ENCODE peak calls at places on chromosomes 16 and 17, in eight cellular contexts. W is SHP77; E is fibroblast of villous mesenchyme; U is AG08395; O is SJSA1; Z is activated T-helper 1 cell treated with anti-CD3 and anti-CD28 coated beads, Interleukin-12 subunit alpha, Interleukin-12 subunit beta, Interleukin-2, Interleukin-4 antibody, amounts not matched to agents 30 ng/mL and 10 ng/mL and 1 ng/mL, durations not matched to agents 14 hours and 24 hours and 36 hours; P is activated CD4-positive, CD25-positive, alpha-beta regulatory T cell; J is mucosa of gallbladder. I is an unnamed sample.
A peak's percentile ranks its signal among the peaks of the same experiment; 100 is the strongest.

GRCh38 chr16:27448531-27449433 is 46.8 kb downstream of the IL21R start:
- DNase-seq in W (peak; percentile 96), E (no peak), U (no peak), O (no peak), Z (no peak), P (no peak), J (no peak), I (no peak)

GRCh38 chr17:36946726-36947091 is 2.0 kb upstream of the AATF start:
- DNase-seq in W (no peak), E (no peak), U (no peak), O (no peak), Z (no peak), P (no peak), J (no peak), I (no peak)

GRCh38 chr16:27426423-27427408 is 24.7 kb downstream of the IL21R start:
- DNase-seq in W (peak; percentile 91), E (peak; percentile 75), U (peak; percentile 94), O (peak; percentile 13), Z (peak; percentile 72), P (no peak), J (peak; percentile 27), I (peak; percentile 34)

GRCh38 chr16:10929853-10930754 is 12.2 kb downstream of the DEXI start:
- DNase-seq in W (peak; percentile 78), E (no peak), U (no peak), O (no peak), Z (no peak), P (no peak), J (no peak), I (no peak)

GRCh38 chr16:4612977-4613635 is 1.6 kb downstream of the UBALD1 start:
- DNase-seq in W (no peak), E (no peak), U (no peak), O (no peak), Z (no peak), P (no peak), J (no peak), I (no peak)

GRCh38 chr17:44217738-44218343 is 1.6 kb downstream of the UBTF start:
- DNase-seq in W (no peak), E (no peak), U (no peak), O (no peak), Z (no peak), P (no peak), J (no peak), I (no peak)

GRCh38 chr17:13869301-13869700 is 200.0 kb upstream of the COX10 start:
- DNase-seq in W (no peak), E (no peak), U (no peak), O (no peak), Z (no peak), P (no peak), J (no peak), I (no peak)

GRCh38 chr17:2055494-2056220 is 754 bp downstream of the HIC1 start:
- DNase-seq in W (no peak), E (peak; percentile 52), U (no peak), O (no peak), Z (peak; percentile 56), P (no peak), J (no peak), I (no peak)

GRCh38 chr16:86975445-86975844 is 341.7 kb downstream of the C16orf95 start:
- DNase-seq in W (no peak), E (peak; percentile 79), U (peak; percentile 81), O (peak; percentile 83), Z (no peak), P (no peak), J (no peak), I (peak; percentile 24)

GRCh38 chr17:63785556-63785955 is 11.6 kb downstream of the DDX42 start:
- DNase-seq in W (no peak), E (peak; percentile 27), U (peak; percentile 57), O (peak; percentile 11), Z (no peak), P (no peak), J (no peak), I (no peak)

GRCh38 chr17:75688209-75688771 is 21.2 kb downstream of the SAP30BP start:
- DNase-seq in W (no peak), E (peak; percentile 50), U (no peak), O (no peak), Z (no peak), P (no peak), J (no peak), I (no peak)

GRCh38 chr16:76265434-76266045 is 11.7 kb upstream of the CNTNAP4 start:
- DNase-seq in W (no peak), E (no peak), U (no peak), O (no peak), Z (no peak), P (no peak), J (no peak), I (no peak)

GRCh38 chr17:81601525-81602120 is 35.3 kb downstream of the NPLOC4 start:
- DNase-seq in W (peak; percentile 69), E (peak; percentile 83), U (peak; percentile 81), O (peak; percentile 74), Z (peak; percentile 16), P (no peak), J (peak; percentile 38), I (no peak)

GRCh38 chr17:38911081-38911730 is 14.2 kb upstream of the LASP1NB start:
- DNase-seq in W (no peak), E (no peak), U (no peak), O (no peak), Z (no peak), P (no peak), J (no peak), I (no peak)

GRCh38 chr17:82600731-82601446 is 47.4 kb downstream of the WDR45B start:
- DNase-seq in W (no peak), E (no peak), U (no peak), O (no peak), Z (no peak), P (no peak), J (no peak), I (no peak)

GRCh38 chr16:66728117-66728787 is 23.2 kb downstream of the DYNC1LI2 start:
- DNase-seq in W (peak; percentile 51), E (peak; percentile 65), U (peak; percentile 82), O (peak; percentile 49), Z (no peak), P (no peak), J (no peak), I (no peak)

GRCh38 chr16:8619671-8620370 is 1.7 kb upstream of the METTL22 start:
- DNase-seq in W (no peak), E (no peak), U (no peak), O (no peak), Z (no peak), P (no peak), J (no peak), I (no peak)

GRCh38 chr17:75959046-75959838 is 18.4 kb upstream of the FBF1 start:
- DNase-seq in W (no peak), E (peak; percentile 59), U (no peak), O (no peak), Z (no peak), P (no peak), J (no peak), I (no peak)

GRCh38 chr16:4957720-4958509 is at the start of gene SEC14L5:
- DNase-seq in W (peak; percentile 96), E (peak; percentile 100), U (peak; percentile 100), O (peak; percentile 81), Z (peak; percentile 90), P (peak; percentile 66), J (peak; percentile 98), I (peak; percentile 96)

GRCh38 chr17:30095507-30096244 is 20.9 kb upstream of the NSRP1 start:
- DNase-seq in W (peak; percentile 1), E (peak; percentile 72), U (peak; percentile 75), O (peak; percentile 64), Z (no peak), P (no peak), J (peak; percentile 19), I (no peak)

GRCh38 chr17:40498281-40499084 is 2.9 kb downstream of the TNS4 start:
- DNase-seq in W (no peak), E (no peak), U (no peak), O (no peak), Z (no peak), P (no peak), J (no peak), I (no peak)